ENCODE peak calls at places on chromosomes 13 and 19, in nine cellular contexts. F, O, D, G, E, Z, Q, K and A are unnamed samples.

GRCh38 chr19:12784394-12784870 is 6.9 kb upstream of the JUNB start:
- DNase-seq in D (no peak), Z (no peak), G (no peak), O (no peak), E (no peak), F (no peak), K (no peak), Q (no peak), A (peak)

GRCh38 chr19:10214784-10215183 is 16.3 kb downstream of the S1PR2 start:
- DNase-seq in G (no peak), Z (no peak), D (no peak), Q (no peak), F (no peak), E (no peak), O (no peak), K (no peak), A (no peak)

GRCh38 chr19:10018219-10018618 is 4.9 kb downstream of the RDH8 start:
- DNase-seq in K (no peak), E (no peak), F (no peak), D (no peak), G (no peak), Z (no peak), Q (no peak), O (no peak), A (no peak)

GRCh38 chr19:10286803-10287737 is at the start of gene ICAM4:
- DNase-seq in K (peak), E (no peak), Q (no peak), Z (peak), O (no peak), G (no peak), D (no peak), F (no peak), A (peak)

GRCh38 chr19:372306-372890 is 27.8 kb upstream of the MIER2 start:
- DNase-seq in D (peak), F (no peak), O (no peak), Z (peak), K (no peak), G (no peak), E (no peak), Q (peak), A (peak)

GRCh38 chr13:50156140-50156539 is 140.9 kb downstream of the KCNRG start:
- DNase-seq in Q (no peak), F (no peak), O (no peak), Z (no peak), D (no peak), G (no peak), E (no peak), K (no peak), A (no peak)

GRCh38 chr19:2569596-2570465 is 93.9 kb downstream of the GADD45B start:
- DNase-seq in Q (no peak), Z (peak), D (no peak), K (no peak), O (no peak), E (no peak), F (no peak), G (no peak), A (no peak)

GRCh38 chr19:29596885-29597525 is 9.1 kb upstream of the POP4 start:
- DNase-seq in K (no peak), F (no peak), Z (no peak), O (no peak), E (no peak), G (no peak), Q (no peak), D (no peak), A (peak)

GRCh38 chr19:5624741-5625140 is 1.9 kb downstream of the SAFB start:
- DNase-seq in O (no peak), E (no peak), Z (no peak), D (no peak), K (no peak), Q (no peak), F (no peak), G (no peak), A (no peak)

GRCh38 chr13:41099986-41100385 is 32.6 kb downstream of the KBTBD6 start:
- DNase-seq in K (no peak), Z (no peak), D (no peak), E (no peak), G (no peak), O (no peak), F (no peak), Q (no peak), A (no peak)

GRCh38 chr19:11861301-11861700 is 12.8 kb downstream of the ZNF439 start:
- DNase-seq in K (no peak), Z (no peak), G (no peak), E (no peak), D (no peak), F (no peak), O (no peak), Q (no peak), A (no peak)

GRCh38 chr19:6071103-6071485 is 39.2 kb downstream of the RFX2 start:
- DNase-seq in Z (no peak), O (no peak), G (no peak), K (no peak), D (no peak), Q (no peak), E (no peak), F (no peak), A (no peak)

GRCh38 chr19:32814624-32815023 is 54.9 kb downstream of the SLC7A9 start:
- DNase-seq in O (no peak), D (no peak), E (no peak), Z (no peak), G (no peak), F (no peak), K (no peak), Q (no peak), A (no peak)

GRCh38 chr19:42132030-42132628 is at the start of gene POU2F2:
- DNase-seq in F (peak), G (peak), O (peak), Q (no peak), E (no peak), D (no peak), Z (peak), K (peak), A (peak)

GRCh38 chr19:17831419-17831888 is 10.1 kb upstream of the INSL3 start:
- DNase-seq in E (no peak), Z (no peak), G (no peak), O (no peak), Q (no peak), F (no peak), K (no peak), D (no peak), A (no peak)

GRCh38 chr19:18057557-18057956 is 29.2 kb downstream of the IL12RB1 start:
- DNase-seq in D (no peak), K (no peak), G (no peak), E (no peak), Q (no peak), Z (peak), F (no peak), O (no peak), A (peak)

GRCh38 chr19:40947114-40947513 is 44.0 kb upstream of the CYP2B6 start:
- DNase-seq in E (no peak), F (no peak), D (no peak), Z (no peak), G (no peak), Q (no peak), K (no peak), O (no peak), A (no peak)

GRCh38 chr13:48333976-48334375 is 30.4 kb downstream of the RB1 start:
- DNase-seq in G (no peak), F (no peak), E (no peak), Z (no peak), K (no peak), Q (no peak), D (no peak), O (no peak), A (no peak)

GRCh38 chr13:94707400-94708021 is 4.8 kb downstream of the SOX21 start:
- DNase-seq in Q (peak), E (peak), O (no peak), K (no peak), D (no peak), Z (no peak), G (no peak), F (no peak), A (no peak)

GRCh38 chr19:2266183-2266993 is 10.2 kb upstream of the JSRP1 start:
- DNase-seq in G (no peak), Q (no peak), Z (peak), F (no peak), O (peak), E (no peak), D (no peak), K (peak), A (peak)